ENCODE peak calls at places on chromosomes 5 and 9, in ten cellular contexts. N, L, Q, M, K, Y, O, T, H and G are unnamed samples.

GRCh38 chr5:111043712-111044506 is 27.6 kb upstream of the TSLP start:
- DNase-seq in O (no peak), L (no peak), Q (no peak), Y (peak), K (no peak), H (peak), M (peak), N (peak), T (no peak), G (no peak)

GRCh38 chr5:8644377-8644776 is 775.4 kb downstream of the MTRR start:
- DNase-seq in H (no peak), L (no peak), O (no peak), M (no peak), T (no peak), N (no peak), Q (no peak), K (no peak), Y (no peak), G (peak)

GRCh38 chr5:114305402-114306207 is 56.3 kb upstream of the KCNN2 start:
- DNase-seq in H (no peak), N (peak), M (no peak), Y (peak), O (no peak), T (peak), L (no peak), Q (peak), K (no peak), G (no peak)

GRCh38 chr5:176319827-176320554 is 41.6 kb downstream of the KIAA1191 start:
- DNase-seq in K (no peak), O (no peak), T (no peak), M (no peak), L (no peak), H (no peak), Q (peak), N (no peak), Y (no peak), G (no peak)

GRCh38 chr5:181071257-181071656 is 31.2 kb downstream of the BTNL9 start:
- DNase-seq in Y (no peak), N (no peak), L (no peak), Q (no peak), O (no peak), T (no peak), K (no peak), M (no peak), H (no peak), G (no peak)

GRCh38 chr5:79263-79662 is 12.7 kb upstream of the PLEKHG4B start:
- DNase-seq in Y (no peak), N (no peak), M (no peak), T (no peak), Q (no peak), K (no peak), H (no peak), L (no peak), O (no peak), G (no peak)

GRCh38 chr5:120512757-120513650 is 48.9 kb downstream of the PRR16 start:
- DNase-seq in H (no peak), Y (no peak), M (no peak), O (no peak), Q (no peak), K (no peak), T (no peak), N (no peak), L (no peak), G (no peak)

GRCh38 chr5:4647056-4647455 is 493.1 kb upstream of the ADAMTS16 start:
- DNase-seq in M (no peak), K (no peak), N (no peak), T (no peak), Y (no peak), O (no peak), Q (no peak), H (no peak), L (no peak), G (peak)

GRCh38 chr5:161411156-161411555 is 135.4 kb downstream of the GABRB2 start:
- DNase-seq in K (no peak), Q (no peak), H (no peak), M (no peak), L (no peak), N (no peak), T (no peak), Y (no peak), O (no peak), G (no peak)

DNA sequence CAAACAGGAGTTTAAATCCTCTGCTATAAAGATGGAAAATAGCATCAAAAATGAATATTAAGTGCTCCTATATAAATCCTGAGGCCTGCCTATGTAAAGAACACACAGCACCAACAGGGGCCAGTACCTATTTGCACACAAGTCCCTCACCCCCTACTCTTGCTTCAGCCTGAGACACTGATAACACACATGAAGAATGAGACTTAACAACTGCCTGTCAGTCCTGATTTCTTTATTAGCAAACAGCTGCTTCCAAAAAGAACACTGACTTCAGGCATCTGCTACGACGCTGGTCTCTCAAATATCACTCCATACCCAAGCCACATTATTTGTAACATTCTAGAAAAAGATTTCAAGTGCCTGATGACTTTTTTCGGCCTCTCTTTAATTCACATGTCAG is 55.5 kb downstream of the MYO10 start:
- DNase-seq in O (no peak), H (no peak), N (no peak), Q (no peak), Y (no peak), K (no peak), M (no peak), L (no peak), T (no peak), G (no peak)
- H3K4me3 ChIP-seq in O (no peak), H (no peak), N (no peak), Q (no peak), Y (no peak), K (no peak), M (no peak), L (no peak), T (no peak), G (no peak)

DNA sequence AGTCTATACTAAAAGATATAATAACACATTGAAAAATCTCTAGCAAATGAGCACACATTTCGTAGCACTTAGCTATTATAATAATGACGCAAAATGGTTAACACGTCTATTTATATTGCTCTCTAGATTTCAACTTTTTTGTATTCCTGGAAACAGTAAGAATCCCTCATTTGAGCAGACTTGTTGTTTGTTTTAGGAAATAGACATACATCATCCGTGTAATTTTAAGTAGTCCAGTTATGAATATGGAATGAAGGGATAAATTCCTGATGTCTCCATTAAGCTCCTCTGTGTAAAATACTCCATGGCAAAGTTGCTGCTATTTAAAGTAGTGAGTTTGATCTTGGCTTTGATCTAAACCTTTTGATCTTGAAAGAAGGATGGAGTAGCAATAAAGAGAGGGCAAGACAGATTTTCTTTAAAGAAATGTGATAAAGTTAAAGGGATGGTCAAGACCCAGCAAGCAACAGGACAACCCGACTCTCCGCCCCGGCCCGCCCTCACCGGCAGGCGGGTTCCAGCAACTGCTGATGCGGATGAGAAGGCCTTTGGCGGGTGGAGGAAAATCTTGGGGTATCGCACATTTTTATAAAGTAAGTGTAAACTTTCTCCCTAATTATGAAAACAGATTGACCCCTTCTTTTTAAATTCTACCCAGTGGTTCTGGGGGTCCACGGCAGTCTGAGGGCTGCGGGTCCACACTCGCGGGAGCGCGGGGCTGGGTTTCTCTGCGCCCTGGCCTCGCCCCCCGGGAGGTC is 277.4 kb downstream of the AOPEP start:
- DNase-seq in M (peak), Y (peak), T (peak), N (no peak), H (no peak), Q (no peak), O (no peak), K (peak), L (peak), G (no peak)
- TF ChIP-seq CTCF in M (peak), Y (no peak), T (peak), N (peak), H (peak), Q (no peak), O (peak), K (no peak), L (peak), G (peak)

DNA sequence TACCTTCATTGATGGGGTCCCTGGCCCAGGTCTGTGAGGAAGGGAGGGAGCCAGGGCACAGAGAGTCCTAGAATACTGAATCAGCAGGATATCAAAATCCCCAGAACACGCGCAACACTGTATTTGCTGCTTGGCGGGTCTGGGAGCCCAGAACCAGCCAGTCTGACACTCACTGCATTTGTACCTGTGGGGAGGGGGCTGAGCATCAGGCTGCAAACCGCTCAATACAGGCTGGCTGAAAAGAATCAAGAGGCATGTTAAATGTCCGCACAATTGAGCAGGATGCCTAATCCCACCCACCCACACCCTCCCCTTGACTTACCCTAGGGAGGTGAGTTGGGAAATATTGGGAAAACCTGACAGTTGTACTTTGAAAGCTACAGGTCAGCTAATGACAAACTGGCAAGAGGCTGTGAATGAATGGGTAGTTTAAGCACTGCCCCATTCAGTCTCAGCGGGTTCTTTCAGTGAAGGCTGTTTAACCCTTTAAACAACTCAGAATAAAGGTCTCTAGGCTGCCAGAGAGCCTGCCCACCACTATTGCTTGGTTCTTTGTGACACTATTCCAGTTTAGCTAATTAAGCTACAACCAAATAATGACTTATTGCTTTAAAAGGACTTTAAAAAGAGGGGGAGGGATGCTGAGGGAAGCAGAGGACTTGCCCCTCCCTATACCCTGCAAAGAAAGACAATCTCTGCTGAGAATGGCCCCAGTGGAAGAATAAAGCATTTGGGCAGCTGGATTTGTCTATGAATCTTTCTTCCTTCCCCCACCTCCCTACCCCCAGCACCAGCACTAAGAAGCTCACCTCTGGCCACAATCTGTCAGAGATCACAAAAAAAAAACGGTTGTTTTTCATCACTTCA is 5.0 kb downstream of the SPRY4 start:
- DNase-seq in L (no peak), M (no peak), T (no peak), Q (no peak), H (no peak), K (no peak), O (no peak), Y (no peak), N (no peak), G (no peak)
- H3K4me3 ChIP-seq in L (no peak), M (peak), T (no peak), Q (no peak), H (peak), K (no peak), O (peak), Y (peak), N (peak), G (peak)

GRCh38 chr9:82524407-82524806 is 535.8 kb downstream of the SPATA31D1 start:
- DNase-seq in T (no peak), O (no peak), L (no peak), N (no peak), M (no peak), Y (no peak), Q (peak), H (no peak), K (no peak), G (no peak)
- TF ChIP-seq CTCF in T (no peak), O (peak), L (no peak), N (no peak), M (peak), Y (no peak), Q (no peak), H (no peak), K (no peak), G (no peak)

GRCh38 chr5:32202394-32202793 is 28.3 kb upstream of the GOLPH3 start:
- DNase-seq in H (peak), L (no peak), Q (no peak), O (no peak), M (no peak), T (no peak), N (peak), Y (peak), K (no peak), G (no peak)
- H3K4me3 ChIP-seq in H (no peak), L (no peak), Q (no peak), O (no peak), M (no peak), T (no peak), N (no peak), Y (no peak), K (no peak), G (no peak)